ENCODE peak calls at places on chromosomes 5 and 9, in four cellular contexts. R is K562, C is HepG2, T is GM12878. K is an unnamed sample.

GRCh38 chr9:8659121-8659520 is 859.5 kb upstream of the DMAC1 start:
- DNase-seq in R (no peak), T (no peak), C (no peak), K (no peak)

GRCh38 chr9:94082956-94083355 is 1.3 kb upstream of the PTPDC1 start:
- DNase-seq in T (no peak), C (no peak), R (no peak), K (no peak)

GRCh38 chr5:113518884-113519283 is 5.4 kb downstream of the YTHDC2 start:
- DNase-seq in C (no peak), T (no peak), R (no peak), K (no peak)

GRCh38 chr5:130335116-130335515 is 430.9 kb downstream of the CHSY3 start:
- DNase-seq in T (no peak), R (no peak), C (no peak), K (no peak)

GRCh38 chr9:129576546-129577543 is 44.1 kb downstream of the C9orf50 start:
- DNase-seq in T (no peak), C (no peak), R (no peak), K (no peak)

GRCh38 chr9:8825600-8826147 is 1026.1 kb upstream of the DMAC1 start:
- DNase-seq in R (no peak), C (no peak), T (no peak), K (no peak)

GRCh38 chr5:142017832-142018427 is 5.1 kb upstream of the GNPDA1 start:
- DNase-seq in R (no peak), T (peak; percentile 50), C (no peak), K (no peak)

GRCh38 chr9:114282926-114283325 is 40.0 kb upstream of the ORM1 start:
- DNase-seq in T (no peak), C (no peak), R (no peak), K (no peak)

GRCh38 chr9:19185191-19185590 is 45.3 kb upstream of the DENND4C start:
- DNase-seq in T (no peak), C (no peak), R (no peak), K (no peak)

GRCh38 chr9:19184144-19184917 is 46.2 kb upstream of the DENND4C start:
- DNase-seq in T (peak; percentile 46), R (peak; percentile 65), C (peak; percentile 76), K (no peak)

GRCh38 chr9:19181556-19181955 is 48.9 kb upstream of the DENND4C start:
- DNase-seq in R (no peak), C (no peak), T (no peak), K (no peak)

GRCh38 chr9:19186240-19186639 is 44.3 kb upstream of the DENND4C start:
- DNase-seq in C (no peak), T (no peak), R (no peak), K (no peak)

DNA sequence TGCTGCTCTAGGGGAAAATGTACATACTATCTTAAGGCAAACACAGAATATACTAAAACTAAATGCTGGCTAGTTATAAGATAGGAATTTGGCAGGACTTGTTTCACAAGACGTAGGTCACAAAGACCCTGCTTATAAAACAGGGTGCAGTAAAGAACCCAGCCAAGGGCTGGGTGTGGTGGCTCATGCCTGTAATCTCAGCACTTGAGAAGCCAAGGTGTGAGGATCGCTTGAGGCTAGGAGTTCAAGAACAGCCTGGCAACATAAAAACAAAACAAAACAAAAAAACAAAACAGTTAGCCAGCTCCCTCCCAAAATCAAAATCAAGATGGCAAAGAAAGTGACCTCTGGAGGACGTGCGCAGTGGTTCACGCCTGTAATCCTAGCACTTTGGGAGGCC is 49.5 kb upstream of the DENND4C start:
- DNase-seq in C (no peak), T (no peak), R (no peak), K (no peak)
- TF ChIP-seq CBFB in C (no peak), T (no peak), R (no peak), K (no peak)

GRCh38 chr5:146832985-146833732 is 45.4 kb downstream of the PPP2R2B start:
- DNase-seq in T (no peak), R (no peak), C (no peak), K (no peak)
- TF ChIP-seq CREB1 in T (no peak), R (no peak), C (no peak), K (no peak)

DNA sequence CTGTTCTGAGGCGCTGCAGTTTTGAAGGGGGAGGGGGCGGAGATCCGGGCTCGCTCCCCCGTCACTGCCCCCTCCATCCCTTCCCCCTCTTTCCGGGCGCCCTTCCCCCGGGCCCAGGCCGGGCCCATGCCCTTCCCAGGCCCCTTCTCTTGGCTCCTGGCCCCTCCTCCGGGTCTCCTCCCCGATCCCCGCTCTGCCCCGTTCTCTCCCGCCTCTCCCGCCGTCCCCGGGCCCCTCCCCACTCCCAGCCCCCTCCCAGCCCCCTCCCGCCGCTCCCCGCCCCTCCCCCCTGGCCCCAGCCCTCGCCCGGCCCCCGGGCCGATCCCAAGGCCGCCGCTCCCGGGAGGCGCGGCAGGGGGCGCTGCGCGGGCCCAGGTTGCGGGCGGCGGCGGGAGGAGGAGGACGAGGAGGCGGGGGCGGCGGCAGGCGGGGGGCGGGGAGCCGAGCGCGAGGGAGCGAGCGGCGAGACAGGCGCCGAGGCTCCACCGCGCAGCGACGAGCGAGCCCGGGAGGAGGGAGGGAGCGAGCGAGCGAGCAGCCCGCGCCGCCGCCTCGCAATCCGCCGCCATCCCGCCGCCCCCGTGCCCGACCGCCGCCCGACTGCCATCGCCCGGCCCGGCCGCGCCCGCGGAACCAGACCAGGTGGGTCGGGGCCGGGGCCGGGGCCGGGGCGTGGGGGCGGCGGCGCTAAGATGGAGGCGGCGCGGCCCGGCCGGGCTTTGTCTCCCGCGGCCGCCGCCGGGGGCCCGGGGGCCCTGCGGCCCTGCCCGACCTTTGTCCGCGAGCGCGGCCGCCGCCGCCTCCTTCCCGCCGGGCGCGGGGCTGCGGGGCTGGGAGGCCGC is at the start of gene PRRC2B:
- DNase-seq in T (no peak), C (peak; percentile 67), R (peak; percentile 90), K (peak; percentile 95)
- TF ChIP-seq CBFB in T (no peak), C (no peak), R (no peak), K (no peak)

GRCh38 chr5:54171645-54172384 is 138.6 kb downstream of the ARL15 start:
- DNase-seq in T (no peak), R (no peak), C (no peak), K (no peak)
- TF ChIP-seq CREB1 in T (no peak), R (no peak), C (no peak), K (no peak)

GRCh38 chr5:154520861-154521453 is 42.9 kb upstream of the HAND1 start:
- DNase-seq in C (peak; percentile 34), T (no peak), R (peak; percentile 42), K (peak; percentile 91)
- TF ChIP-seq CBFB in C (no peak), T (no peak), R (no peak), K (no peak)

GRCh38 chr5:140189977-140190867 is 15.2 kb downstream of the CYSTM1 start:
- DNase-seq in T (no peak), R (peak; percentile 73), C (no peak), K (no peak)
- TF ChIP-seq CREB1 in T (no peak), R (peak; percentile 30), C (no peak), K (no peak)

GRCh38 chr9:135618866-135619598 is 20.3 kb downstream of the GLT6D1 start:
- DNase-seq in C (no peak), R (no peak), T (no peak), K (no peak)
- TF ChIP-seq CBFB in C (no peak), R (no peak), T (no peak), K (no peak)